ENCODE peak calls at places on chromosomes 12 and 14, in six cellular contexts. W is effector memory CD4-positive, alpha-beta T cell; N is stomach; I is CD8-positive, alpha-beta memory T cell; U is AG04450; J is HepG2. K is an unnamed sample.

GRCh38 chr12:47991106-47991550 is 13.1 kb downstream of the COL2A1 start:
- DNase-seq in W (no peak), N (no peak), I (no peak), U (no peak), J (no peak), K (no peak)

GRCh38 chr12:13562915-13563742 is 366.6 kb downstream of the EMP1 start:
- DNase-seq in W (no peak), N (no peak), I (no peak), U (no peak), J (no peak), K (no peak)

GRCh38 chr12:108907861-108908302 is 28.0 kb downstream of the DAO start:
- DNase-seq in W (no peak), N (no peak), I (no peak), U (no peak), J (peak), K (peak)

GRCh38 chr12:120902846-120903381 is 1.2 kb downstream of the SPPL3 start:
- DNase-seq in W (no peak), N (no peak), I (peak), U (no peak), J (no peak), K (no peak)

GRCh38 chr12:1318327-1319031 is 275.9 kb downstream of the FBXL14 start:
- DNase-seq in W (no peak), N (peak), I (no peak), U (peak), J (no peak), K (no peak)

GRCh38 chr14:90534091-90534837 is 137.4 kb downstream of the CALM1 start:
- DNase-seq in W (no peak), N (no peak), I (no peak), U (no peak), J (no peak), K (no peak)

GRCh38 chr12:62259311-62259992 is 752 bp upstream of the USP15 start:
- DNase-seq in W (no peak), N (no peak), I (no peak), U (no peak), J (peak), K (no peak)

GRCh38 chr14:60102389-60102788 is 10.7 kb downstream of the PCNX4 start:
- DNase-seq in W (no peak), N (no peak), I (no peak), U (peak), J (no peak), K (no peak)

GRCh38 chr12:122968104-122968503 is 1.8 kb upstream of the ABCB9 start:
- DNase-seq in W (no peak), N (no peak), I (no peak), U (no peak), J (no peak), K (no peak)

GRCh38 chr14:36905272-36906046 is 243.8 kb downstream of the PAX9 start:
- DNase-seq in W (no peak), N (no peak), I (no peak), U (no peak), J (no peak), K (no peak)

GRCh38 chr12:110775997-110776396 is 33.3 kb upstream of the PPP1CC start:
- DNase-seq in W (no peak), N (no peak), I (no peak), U (no peak), J (no peak), K (no peak)

GRCh38 chr12:68245071-68246021 is 8.1 kb downstream of the IL22 start:
- DNase-seq in W (no peak), N (no peak), I (no peak), U (no peak), J (no peak), K (no peak)

GRCh38 chr12:18158774-18159557 is 69.0 kb upstream of the RERGL start:
- DNase-seq in W (no peak), N (no peak), I (peak), U (no peak), J (peak), K (no peak)

GRCh38 chr14:30569216-30569902 is 10.4 kb downstream of the G2E3 start:
- DNase-seq in W (no peak), N (no peak), I (no peak), U (no peak), J (peak), K (no peak)

GRCh38 chr12:5492562-5492961 is 60.7 kb downstream of the NTF3 start:
- DNase-seq in W (no peak), N (no peak), I (no peak), U (no peak), J (no peak), K (no peak)

GRCh38 chr12:108055135-108055534 is 74.0 kb upstream of the WSCD2 start:
- DNase-seq in W (no peak), N (no peak), I (no peak), U (no peak), J (no peak), K (no peak)

GRCh38 chr12:110002691-110003515 is 3.7 kb downstream of the ANKRD13A start:
- DNase-seq in W (no peak), N (no peak), I (no peak), U (no peak), J (no peak), K (peak)

GRCh38 chr14:72812292-72812851 is 81.5 kb downstream of the DPF3 start:
- DNase-seq in W (no peak), N (peak), I (no peak), U (no peak), J (no peak), K (no peak)

GRCh38 chr12:76611533-76611932 is 52.0 kb upstream of the OSBPL8 start:
- DNase-seq in W (no peak), N (no peak), I (no peak), U (peak), J (no peak), K (peak)

GRCh38 chr14:52936437-52936836 is 14.4 kb downstream of the FERMT2 start:
- DNase-seq in W (no peak), N (no peak), I (no peak), U (no peak), J (no peak), K (no peak)

GRCh38 chr12:116443706-116444589 is 115.2 kb upstream of the MAP1LC3B2 start:
- DNase-seq in W (no peak), N (no peak), I (no peak), U (no peak), J (no peak), K (no peak)

GRCh38 chr14:67557118-67557517 is 24.0 kb downstream of the PLEKHH1 start:
- DNase-seq in W (no peak), N (no peak), I (no peak), U (no peak), J (peak), K (no peak)

GRCh38 chr12:6945613-6946012 is 1.8 kb downstream of the C12orf57 start:
- DNase-seq in W (no peak), N (no peak), I (no peak), U (no peak), J (no peak), K (no peak)

GRCh38 chr12:54759751-54760150 is 94.6 kb upstream of the MUCL1 start:
- DNase-seq in W (no peak), N (no peak), I (no peak), U (no peak), J (peak), K (peak)

GRCh38 chr12:20174776-20175175 is 193.6 kb upstream of the PDE3A start:
- DNase-seq in W (no peak), N (no peak), I (no peak), U (no peak), J (no peak), K (no peak)

GRCh38 chr12:41225179-41225578 is 37.1 kb downstream of the PDZRN4 start:
- DNase-seq in W (no peak), N (no peak), I (no peak), U (no peak), J (no peak), K (no peak)

GRCh38 chr14:99284254-99285004 is 12.4 kb upstream of the BCL11B start:
- DNase-seq in W (no peak), N (no peak), I (no peak), U (no peak), J (no peak), K (no peak)

GRCh38 chr14:68137704-68138619 is 318.4 kb downstream of the RAD51B start:
- DNase-seq in W (no peak), N (peak), I (no peak), U (peak), J (peak), K (peak)

GRCh38 chr12:113250045-113250444 is 28.8 kb downstream of the TPCN1 start:
- DNase-seq in W (no peak), N (no peak), I (no peak), U (no peak), J (no peak), K (no peak)

GRCh38 chr12:107385518-107385917 is 292.2 kb upstream of the CRY1 start:
- DNase-seq in W (no peak), N (no peak), I (no peak), U (no peak), J (no peak), K (peak)

GRCh38 chr14:53881161-53881846 is 75.3 kb downstream of the BMP4 start:
- DNase-seq in W (no peak), N (no peak), I (no peak), U (no peak), J (peak), K (no peak)

GRCh38 chr12:80781313-80781712 is 64.6 kb downstream of the MYF5 start:
- DNase-seq in W (no peak), N (no peak), I (no peak), U (no peak), J (no peak), K (no peak)

GRCh38 chr12:92369643-92370042 is 224.0 kb upstream of the BTG1 start:
- DNase-seq in W (no peak), N (no peak), I (no peak), U (no peak), J (no peak), K (peak)

GRCh38 chr14:73249564-73250316 is 12.4 kb downstream of the PAPLN start:
- DNase-seq in W (no peak), N (no peak), I (no peak), U (no peak), J (no peak), K (no peak)

DNA sequence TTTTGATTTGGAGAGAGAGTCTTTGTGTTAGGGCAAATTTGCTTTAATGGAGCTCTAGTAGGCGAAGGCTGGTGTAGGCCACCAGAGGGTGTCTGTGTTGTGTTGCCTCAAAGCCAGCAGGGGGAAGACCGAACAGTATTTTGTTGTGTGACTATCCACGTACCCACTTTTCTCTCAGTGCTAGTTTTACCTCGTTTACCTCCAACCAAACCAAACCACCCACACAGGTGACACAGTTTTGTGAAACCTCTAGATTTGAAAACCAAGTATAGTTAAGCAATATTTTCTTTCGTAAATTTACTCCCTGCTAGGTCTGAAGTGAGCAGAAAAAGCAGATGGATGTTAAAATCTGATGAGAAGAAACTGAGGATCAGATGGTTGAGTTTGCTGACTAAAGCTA is 36.3 kb upstream of the NPFF start:
- DNase-seq in W (no peak), N (peak), I (peak), U (peak), J (peak), K (no peak)
- H3K27ac ChIP-seq in W (peak), N (no peak), I (no peak), U (peak), J (no peak), K (peak)

GRCh38 chr12:31586703-31587102 is 4.2 kb downstream of the DENND5B start:
- DNase-seq in W (no peak), N (no peak), I (no peak), U (no peak), J (no peak), K (no peak)

GRCh38 chr12:31583878-31584277 is 7.1 kb downstream of the DENND5B start:
- DNase-seq in W (no peak), N (no peak), I (no peak), U (no peak), J (no peak), K (no peak)

GRCh38 chr12:31585271-31585670 is 5.7 kb downstream of the DENND5B start:
- DNase-seq in W (no peak), N (no peak), I (no peak), U (no peak), J (no peak), K (no peak)

GRCh38 chr12:31584782-31585181 is 6.2 kb downstream of the DENND5B start:
- DNase-seq in W (no peak), N (no peak), I (no peak), U (no peak), J (no peak), K (no peak)

GRCh38 chr12:31585895-31586294 is 5.0 kb downstream of the DENND5B start:
- DNase-seq in W (no peak), N (no peak), I (no peak), U (no peak), J (no peak), K (no peak)
- H3K27ac ChIP-seq in W (no peak), N (no peak), I (no peak), U (no peak), J (no peak), K (no peak)

GRCh38 chr14:20682127-20682434 is 2.3 kb upstream of the RNASE4 start:
- DNase-seq in W (no peak), N (peak), I (no peak), U (no peak), J (no peak), K (no peak)
- H3K27ac ChIP-seq in W (peak), N (peak), I (peak), U (peak), J (peak), K (peak)

GRCh38 chr12:50212071-50212467 is 44.9 kb upstream of the CERS5 start:
- DNase-seq in W (no peak), N (no peak), I (no peak), U (no peak), J (no peak), K (no peak)
- H3K27ac ChIP-seq in W (peak), N (peak), I (no peak), U (no peak), J (no peak), K (peak)